ENCODE peak calls at places on chromosomes 7 and 10, in six cellular contexts. B is coronary artery; Q is brain microvascular endothelial cell; J is CD8-positive, alpha-beta memory T cell; X is heart right ventricle; A is spleen. G is an unnamed sample.

GRCh38 chr10:71957546-71958275 is 6.5 kb upstream of the CHST3 start:
- DNase-seq in J (no peak), A (no peak), B (no peak), Q (no peak), X (no peak), G (no peak)

GRCh38 chr10:114504769-114505579 is 100.7 kb upstream of the AFAP1L2 start:
- DNase-seq in J (no peak), X (no peak), Q (peak), A (no peak), B (no peak), G (no peak)

GRCh38 chr7:20306499-20306946 is 24.2 kb upstream of the ITGB8 start:
- DNase-seq in Q (peak), X (no peak), J (no peak), A (no peak), B (no peak), G (no peak)

GRCh38 chr7:44257618-44258422 is 57.0 kb downstream of the YKT6 start:
- DNase-seq in X (peak), J (peak), B (peak), A (peak), Q (peak), G (peak)

GRCh38 chr10:68088744-68089143 is 13.7 kb upstream of the HERC4 start:
- DNase-seq in X (no peak), A (no peak), Q (no peak), J (no peak), B (no peak), G (no peak)

GRCh38 chr10:70664702-70665195 is 7.6 kb upstream of the ADAMTS14 start:
- DNase-seq in B (no peak), J (no peak), A (peak), Q (peak), X (no peak), G (peak)

GRCh38 chr10:75476985-75477384 is 45.6 kb downstream of the LRMDA start:
- DNase-seq in J (no peak), A (no peak), B (no peak), X (no peak), Q (no peak), G (no peak)

GRCh38 chr10:132458595-132459251 is 61.7 kb downstream of the PWWP2B start:
- DNase-seq in A (peak), J (peak), X (peak), B (no peak), Q (no peak), G (peak)

GRCh38 chr10:91974960-91975359 is 51.4 kb downstream of the BTAF1 start:
- DNase-seq in A (no peak), Q (peak), B (no peak), J (no peak), X (no peak), G (no peak)

GRCh38 chr10:103727546-103727963 is 127.8 kb downstream of the SH3PXD2A start:
- DNase-seq in Q (no peak), B (no peak), J (no peak), X (peak), A (no peak), G (no peak)

GRCh38 chr10:110918633-110919348 is at the start of gene BBIP1:
- DNase-seq in Q (peak), B (peak), X (no peak), A (peak), J (peak), G (no peak)

GRCh38 chr10:67790534-67791408 is 47.2 kb downstream of the DNAJC12 start:
- DNase-seq in X (no peak), J (no peak), Q (peak), A (no peak), B (no peak), G (no peak)

GRCh38 chr7:41006591-41006990 is 696.3 kb downstream of the INHBA start:
- DNase-seq in Q (no peak), X (no peak), A (no peak), J (no peak), B (no peak), G (no peak)

GRCh38 chr10:14740684-14741247 is 33.9 kb downstream of the FAM107B start:
- DNase-seq in A (no peak), X (no peak), B (no peak), Q (no peak), J (no peak), G (no peak)

GRCh38 chr10:110006358-110007170 is 1.2 kb upstream of the ADD3 start:
- DNase-seq in B (peak), Q (peak), X (peak), J (no peak), A (no peak), G (no peak)

GRCh38 chr7:158778476-158778875 is 50.8 kb downstream of the ESYT2 start:
- DNase-seq in A (no peak), B (no peak), J (no peak), X (no peak), Q (peak), G (no peak)

GRCh38 chr7:491958-492713 is 27.5 kb downstream of the PDGFA start:
- DNase-seq in B (no peak), A (peak), Q (no peak), J (peak), X (no peak), G (peak)

GRCh38 chr10:124292911-124293640 is 125.6 kb downstream of the OAT start:
- DNase-seq in Q (peak), A (no peak), X (no peak), J (no peak), B (peak), G (peak)

GRCh38 chr10:3068201-3068967 is 1.0 kb downstream of the PFKP start:
- DNase-seq in J (peak), A (peak), B (no peak), X (peak), Q (peak), G (peak)

GRCh38 chr7:128863433-128863989 is 855 bp downstream of the ATP6V1F start:
- DNase-seq in X (no peak), A (no peak), Q (peak), J (no peak), B (no peak), G (no peak)

GRCh38 chr10:121928528-121928884 is 675 bp upstream of the ATE1 start:
- DNase-seq in Q (no peak), A (no peak), B (no peak), J (no peak), X (no peak), G (no peak)

GRCh38 chr10:110790913-110791525 is 80.7 kb upstream of the PDCD4 start:
- DNase-seq in B (no peak), X (no peak), J (no peak), Q (no peak), A (no peak), G (no peak)

GRCh38 chr7:121873795-121874194 is 834 bp downstream of the PTPRZ1 start:
- DNase-seq in J (no peak), Q (no peak), A (no peak), X (no peak), B (no peak), G (no peak)

GRCh38 chr10:46526682-46527038 is 29.8 kb downstream of the GPRIN2 start:
- DNase-seq in J (peak), Q (no peak), X (no peak), A (peak), B (no peak), G (peak)

GRCh38 chr10:95208702-95209391 is 14.8 kb downstream of the ACSM6 start:
- DNase-seq in B (no peak), Q (no peak), X (no peak), A (no peak), J (no peak), G (no peak)

GRCh38 chr7:45921381-45921698 is 268 bp upstream of the IGFBP3 start:
- DNase-seq in X (no peak), Q (no peak), A (no peak), B (no peak), J (no peak), G (no peak)
- H3K27ac ChIP-seq in X (peak), Q (peak), A (peak), B (peak), J (no peak), G (no peak)

DNA sequence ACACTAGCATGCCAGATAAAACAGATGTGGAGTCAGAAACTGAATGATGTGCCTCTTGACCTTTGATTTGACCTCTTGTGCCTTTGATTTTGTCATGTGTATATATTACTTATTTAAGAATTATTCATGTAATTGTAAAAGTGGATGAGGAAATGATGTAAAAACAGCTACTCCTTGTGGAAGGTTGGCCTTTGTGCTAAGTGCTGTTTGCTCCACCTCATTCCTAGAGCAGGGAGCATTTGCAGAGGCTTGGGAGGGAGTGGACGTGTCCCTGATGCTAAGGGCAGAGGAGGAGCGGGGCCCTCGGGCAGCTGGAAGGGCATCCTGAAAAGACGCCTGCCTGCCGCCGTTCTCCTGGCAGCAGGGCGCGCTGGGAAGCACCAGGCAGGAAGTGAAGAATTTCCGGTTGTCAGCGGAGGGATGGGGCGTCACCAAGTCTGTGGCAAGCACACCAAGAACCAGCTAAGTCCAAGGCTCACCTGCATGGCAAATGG is 197.6 kb upstream of the ZNF32 start:
- DNase-seq in J (no peak), Q (peak), X (peak), B (peak), A (no peak), G (no peak)
- H3K27ac ChIP-seq in J (no peak), Q (no peak), X (peak), B (peak), A (peak), G (peak)

DNA sequence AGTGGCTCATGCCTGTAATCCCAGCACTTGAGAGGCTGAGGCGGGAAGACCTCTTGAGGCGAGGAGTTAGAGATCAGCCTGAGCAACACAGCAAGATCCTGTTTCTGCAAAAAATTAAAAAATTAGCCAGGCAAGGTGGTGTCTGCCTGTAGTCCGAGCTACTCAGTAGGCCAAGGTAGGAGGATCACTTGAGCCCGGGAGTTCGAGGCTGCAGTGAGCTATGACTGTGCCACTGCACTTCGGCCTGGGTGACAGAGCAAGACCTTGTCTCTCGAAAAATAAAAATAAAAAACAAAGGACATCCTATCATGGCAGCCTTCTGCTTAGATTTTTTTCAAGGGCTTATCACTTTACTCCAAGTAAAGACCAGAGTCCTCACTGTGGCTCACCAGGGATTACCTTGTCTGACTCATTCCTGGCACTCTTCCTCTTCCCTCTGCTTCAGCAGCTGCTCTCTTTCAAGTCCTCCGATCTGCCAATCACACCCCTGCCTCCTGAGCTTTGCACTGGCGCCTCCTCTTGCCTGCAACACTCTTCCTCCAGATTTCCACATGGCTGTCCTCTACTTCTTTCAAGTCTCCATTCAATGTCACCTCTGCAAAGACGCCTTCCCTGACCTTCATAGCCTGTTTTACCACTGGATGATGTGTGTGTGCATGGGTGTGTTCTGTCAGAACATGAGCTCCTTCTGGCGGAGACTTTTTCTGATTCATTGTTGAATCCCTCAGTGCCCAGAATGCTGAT is 7.7 kb downstream of the PRTFDC1 start:
- DNase-seq in A (no peak), B (no peak), X (peak), J (no peak), Q (peak), G (no peak)
- H3K27ac ChIP-seq in A (no peak), B (no peak), X (no peak), J (no peak), Q (no peak), G (no peak)

GRCh38 chr7:106430103-106430502 is 145.3 kb upstream of the NAMPT start:
- DNase-seq in J (no peak), X (no peak), Q (no peak), B (no peak), A (no peak), G (no peak)
- H3K27ac ChIP-seq in J (no peak), X (no peak), Q (no peak), B (no peak), A (no peak), G (no peak)

GRCh38 chr7:48147078-48147591 is 24.1 kb upstream of the ABCA13 start:
- DNase-seq in A (no peak), J (no peak), X (no peak), B (no peak), Q (no peak), G (no peak)

GRCh38 chr7:48150086-48150485 is 21.2 kb upstream of the ABCA13 start:
- DNase-seq in Q (no peak), B (no peak), X (no peak), A (no peak), J (no peak), G (no peak)

GRCh38 chr7:48144291-48144768 is 26.9 kb upstream of the ABCA13 start:
- DNase-seq in X (no peak), J (no peak), A (no peak), B (no peak), Q (no peak), G (no peak)

GRCh38 chr7:48149058-48149457 is 22.2 kb upstream of the ABCA13 start:
- DNase-seq in B (no peak), J (no peak), A (no peak), Q (no peak), X (no peak), G (no peak)

GRCh38 chr7:48148311-48148710 is 22.9 kb upstream of the ABCA13 start:
- DNase-seq in B (no peak), J (no peak), A (no peak), X (no peak), Q (no peak), G (no peak)
- H3K27ac ChIP-seq in B (no peak), J (no peak), A (no peak), X (no peak), Q (no peak), G (no peak)

GRCh38 chr7:74176555-74176954 is 2.4 kb downstream of the EIF4H start:
- DNase-seq in J (no peak), B (no peak), A (no peak), X (no peak), Q (no peak), G (no peak)
- H3K27ac ChIP-seq in J (no peak), B (no peak), A (peak), X (no peak), Q (no peak), G (no peak)

DNA sequence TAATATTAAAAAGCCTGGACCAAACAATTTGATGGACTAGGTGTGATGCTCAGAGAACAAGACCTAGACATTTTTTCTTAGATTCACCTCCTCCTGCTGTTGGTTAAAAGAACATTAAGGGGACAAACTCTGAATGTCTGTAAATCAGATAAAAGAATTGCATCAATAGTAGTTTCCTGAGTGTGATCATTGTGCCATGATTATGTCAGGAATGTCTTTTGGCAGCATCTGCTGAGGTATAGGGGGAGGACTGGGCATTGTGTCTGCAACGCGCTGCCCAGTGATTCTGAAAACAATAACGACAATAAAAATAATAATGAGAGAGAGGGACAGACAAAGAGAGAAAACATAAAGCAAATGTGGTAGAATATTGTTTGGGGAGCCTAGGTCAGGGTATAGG is 6.9 kb downstream of the C7orf57 start:
- DNase-seq in A (no peak), X (no peak), B (no peak), Q (peak), J (no peak), G (no peak)
- H3K27ac ChIP-seq in A (no peak), X (no peak), B (no peak), Q (no peak), J (no peak), G (no peak)

GRCh38 chr10:57015187-57015586 is 654.1 kb upstream of the ZWINT start:
- DNase-seq in B (no peak), A (no peak), Q (no peak), X (no peak), J (no peak), G (no peak)
- H3K27ac ChIP-seq in B (no peak), A (no peak), Q (no peak), X (no peak), J (no peak), G (no peak)